ENCODE peak calls at places on chromosomes 4 and X, in seven cellular contexts. P, A, H, J, M, Y and W are unnamed samples.

GRCh38 chr4:124993838-124994237 is 281.3 kb upstream of the ANKRD50 start:
- DNase-seq in P (no peak), A (no peak), H (no peak), J (no peak), M (no peak), Y (no peak), W (no peak)

GRCh38 chr4:120922390-120923200 is at the start of gene PRDM5:
- DNase-seq in P (peak), A (peak), H (peak), J (peak), M (peak), Y (peak), W (no peak)

GRCh38 chr4:38605794-38606586 is 58.0 kb upstream of the KLF3 start:
- DNase-seq in P (no peak), A (no peak), H (no peak), J (no peak), M (peak), Y (no peak), W (no peak)

GRCh38 chrX:68837119-68837518 is 8.3 kb downstream of the EFNB1 start:
- DNase-seq in P (no peak), A (no peak), H (no peak), J (no peak), M (no peak), Y (no peak), W (no peak)

GRCh38 chrX:63394872-63395271 is 43.7 kb upstream of the SPIN4 start:
- DNase-seq in P (no peak), A (no peak), H (no peak), J (no peak), M (no peak), Y (no peak), W (no peak)

GRCh38 chr4:94409947-94410346 is 41.8 kb upstream of the PDLIM5 start:
- DNase-seq in P (no peak), A (no peak), H (no peak), J (no peak), M (no peak), Y (no peak), W (peak)

GRCh38 chrX:69285401-69285871 is 120.2 kb upstream of the PJA1 start:
- DNase-seq in P (peak), A (no peak), H (peak), J (no peak), M (no peak), Y (no peak), W (no peak)

GRCh38 chr4:1496116-1496642 is 89.9 kb upstream of the NKX1-1 start:
- DNase-seq in P (no peak), A (no peak), H (no peak), J (no peak), M (no peak), Y (no peak), W (no peak)

GRCh38 chr4:83054928-83055327 is 19.9 kb downstream of the COPS4 start:
- DNase-seq in P (no peak), A (peak), H (no peak), J (no peak), M (no peak), Y (no peak), W (peak)

GRCh38 chrX:26375346-26375745 is 159.4 kb downstream of the MAGEB5 start:
- DNase-seq in P (no peak), A (no peak), H (no peak), J (no peak), M (no peak), Y (no peak), W (no peak)
- H3K27ac ChIP-seq in P (no peak), A (no peak), H (no peak), J (no peak), M (no peak), Y (no peak), W (no peak)

GRCh38 chr4:184668511-184669114 is 19.1 kb downstream of the PRIMPOL start:
- DNase-seq in P (no peak), A (peak), H (no peak), J (no peak), M (no peak), Y (no peak), W (no peak)
- H3K27ac ChIP-seq in P (no peak), A (peak), H (no peak), J (peak), M (no peak), Y (no peak), W (no peak)

DNA sequence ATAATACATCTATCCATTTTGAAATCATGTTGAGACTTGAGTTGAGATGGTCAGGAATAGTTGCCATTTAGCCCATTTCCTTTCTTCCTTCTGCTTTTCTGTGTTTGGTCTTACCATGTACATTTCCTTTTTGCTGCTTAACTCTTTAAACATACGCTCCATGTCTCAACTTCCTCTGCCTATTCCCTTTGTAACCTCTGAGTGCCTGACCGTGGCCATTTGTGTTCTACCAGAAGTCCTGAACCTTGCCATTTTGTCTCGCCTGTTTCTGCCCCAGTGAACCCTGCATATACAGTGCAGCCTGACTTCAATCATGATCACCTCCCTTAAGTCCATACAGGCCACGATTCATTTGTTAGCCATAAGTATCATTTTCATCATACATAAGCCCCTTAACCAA is 169.0 kb downstream of the RAPGEF2 start:
- DNase-seq in P (no peak), A (no peak), H (no peak), J (no peak), M (no peak), Y (no peak), W (no peak)
- H3K27ac ChIP-seq in P (peak), A (no peak), H (peak), J (no peak), M (peak), Y (no peak), W (no peak)

DNA sequence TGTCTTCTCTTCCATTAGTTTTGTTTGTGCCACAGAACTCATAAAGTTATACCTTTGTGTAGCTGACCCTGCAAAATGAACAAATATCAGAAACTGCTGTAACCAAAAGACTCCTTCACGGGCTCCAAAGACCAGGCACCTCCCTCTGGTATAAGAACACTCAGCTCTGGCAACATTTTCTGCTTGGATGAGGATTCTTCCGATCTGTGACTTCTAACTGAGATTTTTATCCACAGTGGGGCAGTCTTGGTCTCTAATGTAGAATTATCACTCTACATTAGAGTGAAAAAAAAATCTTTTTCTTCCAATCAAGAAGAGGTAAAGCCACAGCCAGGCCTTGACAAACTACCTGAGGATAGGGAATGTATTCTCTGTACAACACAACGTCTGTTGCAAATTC is 38.5 kb upstream of the PRSS48 start:
- DNase-seq in P (no peak), A (no peak), H (no peak), J (no peak), M (no peak), Y (no peak), W (no peak)
- H3K27ac ChIP-seq in P (no peak), A (no peak), H (no peak), J (no peak), M (no peak), Y (no peak), W (no peak)

GRCh38 chrX:50458483-50458882 is 12.1 kb downstream of the DGKK start:
- DNase-seq in P (no peak), A (no peak), H (no peak), J (no peak), M (no peak), Y (no peak), W (no peak)
- H3K27ac ChIP-seq in P (no peak), A (no peak), H (no peak), J (no peak), M (no peak), Y (no peak), W (no peak)